ENCODE peak calls at places on chromosome 6, in nine cellular contexts. N, E, L, Y, G, A, F, O and K are unnamed samples.

GRCh38 chr6:142933701-142934100 is 11.3 kb downstream of the HIVEP2 start:
- DNase-seq in N (no peak), E (no peak), L (no peak), Y (no peak), G (no peak), A (no peak), F (no peak), O (no peak), K (no peak)

GRCh38 chr6:102525336-102525735 is 1131.8 kb downstream of the GRIK2 start:
- DNase-seq in N (no peak), E (no peak), L (no peak), Y (no peak), G (no peak), A (no peak), F (no peak), O (no peak), K (no peak)

GRCh38 chr6:40569162-40569920 is 17.8 kb downstream of the LRFN2 start:
- DNase-seq in N (no peak), E (peak), L (no peak), Y (no peak), G (no peak), A (no peak), F (no peak), O (no peak), K (no peak)

GRCh38 chr6:14521141-14521540 is 403.6 kb downstream of the CD83 start:
- DNase-seq in N (no peak), E (no peak), L (no peak), Y (no peak), G (no peak), A (no peak), F (no peak), O (no peak), K (no peak)

GRCh38 chr6:160132776-160133338 is 11.2 kb downstream of the SLC22A1 start:
- DNase-seq in N (no peak), E (no peak), L (no peak), Y (peak), G (peak), A (peak), F (no peak), O (no peak), K (peak)

GRCh38 chr6:10556496-10557391 is 35.6 kb downstream of the GCNT2 start:
- DNase-seq in N (no peak), E (no peak), L (no peak), Y (peak), G (no peak), A (peak), F (no peak), O (no peak), K (no peak)

GRCh38 chr6:154805288-154805911 is 72.2 kb downstream of the SCAF8 start:
- DNase-seq in N (no peak), E (no peak), L (no peak), Y (no peak), G (peak), A (no peak), F (peak), O (peak), K (peak)

GRCh38 chr6:70180904-70181599 is 121.8 kb downstream of the COL9A1 start:
- DNase-seq in N (no peak), E (no peak), L (no peak), Y (no peak), G (no peak), A (no peak), F (no peak), O (no peak), K (no peak)

GRCh38 chr6:26556263-26557070 is 18.3 kb downstream of the HMGN4 start:
- DNase-seq in N (no peak), E (no peak), L (peak), Y (no peak), G (peak), A (peak), F (peak), O (peak), K (peak)

DNA sequence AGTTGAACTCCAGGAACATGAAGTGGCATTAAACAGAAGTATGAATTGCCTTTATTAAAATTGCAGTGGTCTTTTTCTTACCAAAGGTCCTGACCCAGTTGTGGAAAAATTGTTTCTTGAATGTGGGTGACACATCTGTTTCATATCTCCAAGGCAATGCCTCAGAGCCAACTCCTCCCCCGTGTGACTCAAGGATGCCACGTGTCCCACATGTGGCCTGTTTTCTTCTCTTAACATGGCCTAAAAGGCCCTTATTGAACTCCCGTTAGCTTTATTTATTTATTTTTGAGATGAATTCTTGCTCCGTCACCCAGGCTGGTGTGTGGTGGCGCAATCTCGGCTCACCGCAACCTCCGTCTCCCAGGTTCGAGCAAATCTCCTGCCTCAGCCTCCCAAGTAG is 128.4 kb upstream of the ESR1 start:
- DNase-seq in N (no peak), E (no peak), L (peak), Y (no peak), G (peak), A (no peak), F (no peak), O (no peak), K (peak)
- H3K4me3 ChIP-seq in N (no peak), E (no peak), L (no peak), Y (no peak), G (no peak), A (no peak), F (no peak), O (no peak), K (no peak)

DNA sequence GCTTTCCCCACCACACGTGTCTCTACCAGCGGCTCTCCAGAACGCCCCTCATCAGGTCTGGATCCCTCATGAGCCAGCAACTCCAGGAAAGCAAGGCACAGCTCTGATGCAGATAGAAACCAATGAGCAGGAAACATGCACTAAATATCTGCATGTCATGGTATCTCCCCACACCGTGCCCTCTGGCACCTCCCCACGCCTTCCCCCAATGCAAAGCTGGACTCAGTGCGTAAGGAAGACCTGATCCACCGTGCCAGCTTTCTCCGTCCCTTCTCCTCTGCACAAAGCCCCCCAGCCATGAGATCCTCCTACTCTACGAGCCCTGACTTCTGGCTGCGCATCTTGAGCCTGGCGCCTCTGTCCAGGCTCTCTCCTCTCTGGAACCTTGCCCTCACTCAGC is 9.4 kb downstream of the PDE10A start:
- DNase-seq in N (no peak), E (no peak), L (no peak), Y (no peak), G (no peak), A (no peak), F (no peak), O (no peak), K (no peak)
- H3K4me3 ChIP-seq in N (no peak), E (no peak), L (no peak), Y (no peak), G (no peak), A (no peak), F (no peak), O (no peak), K (no peak)

DNA sequence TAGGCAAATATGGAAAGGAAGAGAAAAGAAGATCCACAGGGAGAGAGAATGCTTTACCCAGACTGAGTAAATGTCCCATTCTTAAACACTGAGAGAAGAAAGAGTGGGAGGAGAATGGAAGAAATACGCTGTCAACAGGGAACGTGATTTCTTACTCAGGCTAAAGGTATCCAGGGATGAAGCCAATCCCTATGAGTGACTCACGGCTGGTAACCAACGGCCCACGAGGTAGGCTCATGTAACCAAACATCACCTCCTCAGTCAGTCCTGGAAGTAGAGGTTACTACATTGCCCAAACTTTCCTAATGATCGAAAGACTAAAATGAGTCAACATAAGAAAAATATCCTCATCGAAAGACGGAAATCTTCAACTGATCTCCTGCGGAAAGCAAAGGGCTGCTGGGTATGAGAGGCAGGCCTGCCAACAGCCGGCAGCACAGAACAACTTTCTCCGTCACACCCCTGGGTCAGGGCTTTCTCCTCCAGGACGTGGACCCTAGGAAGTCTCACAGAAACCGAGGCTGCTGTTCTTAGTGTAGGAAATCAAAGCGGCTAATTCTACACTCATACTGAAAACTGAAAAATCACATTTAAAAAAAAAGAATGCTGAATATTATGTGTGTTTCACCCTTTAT is 292.6 kb downstream of the GMDS start:
- DNase-seq in N (no peak), E (no peak), L (no peak), Y (no peak), G (peak), A (no peak), F (no peak), O (peak), K (peak)
- H3K4me3 ChIP-seq in N (no peak), E (no peak), L (no peak), Y (no peak), G (no peak), A (no peak), F (no peak), O (no peak), K (no peak)

GRCh38 chr6:147506704-147507114 is 1.8 kb upstream of the SAMD5 start:
- DNase-seq in N (peak), E (peak), L (peak), Y (peak), G (no peak), A (peak), F (peak), O (no peak), K (peak)

GRCh38 chr6:147507162-147508072 is 1.1 kb upstream of the SAMD5 start:
- DNase-seq in N (peak), E (peak), L (no peak), Y (no peak), G (no peak), A (peak), F (no peak), O (no peak), K (peak)

GRCh38 chr6:147508871-147509608 is 550 bp downstream of the SAMD5 start:
- DNase-seq in N (peak), E (peak), L (no peak), Y (no peak), G (no peak), A (peak), F (no peak), O (no peak), K (no peak)

GRCh38 chr6:147509900-147510299 is 1.4 kb downstream of the SAMD5 start:
- DNase-seq in N (peak), E (no peak), L (no peak), Y (no peak), G (no peak), A (no peak), F (peak), O (no peak), K (no peak)

GRCh38 chr6:147508073-147508870 is at the start of gene SAMD5:
- DNase-seq in N (peak), E (peak), L (peak), Y (peak), G (peak), A (peak), F (peak), O (peak), K (peak)
- H3K4me3 ChIP-seq in N (peak), E (peak), L (peak), Y (peak), G (peak), A (peak), F (peak), O (peak), K (peak)

GRCh38 chr6:156691018-156691417 is 86.2 kb upstream of the ARID1B start:
- DNase-seq in N (no peak), E (no peak), L (no peak), Y (no peak), G (no peak), A (no peak), F (no peak), O (no peak), K (no peak)
- H3K4me3 ChIP-seq in N (no peak), E (no peak), L (no peak), Y (no peak), G (no peak), A (no peak), F (no peak), O (no peak), K (no peak)

GRCh38 chr6:99868074-99868702 is 125.8 kb downstream of the MCHR2 start:
- DNase-seq in N (peak), E (peak), L (peak), Y (peak), G (peak), A (peak), F (peak), O (peak), K (peak)
- H3K4me3 ChIP-seq in N (no peak), E (peak), L (no peak), Y (no peak), G (no peak), A (no peak), F (no peak), O (no peak), K (peak)

GRCh38 chr6:107656883-107657282 is 167.0 kb downstream of the SOBP start:
- DNase-seq in N (no peak), E (no peak), L (no peak), Y (no peak), G (no peak), A (no peak), F (no peak), O (no peak), K (no peak)

GRCh38 chr6:107656381-107656780 is 166.5 kb downstream of the SOBP start:
- DNase-seq in N (no peak), E (no peak), L (no peak), Y (no peak), G (no peak), A (no peak), F (no peak), O (no peak), K (no peak)

GRCh38 chr6:107657755-107658461 is 166.2 kb downstream of the SCML4 start:
- DNase-seq in N (peak), E (no peak), L (no peak), Y (peak), G (no peak), A (peak), F (no peak), O (peak), K (no peak)

GRCh38 chr6:107658920-107659879 is 164.9 kb downstream of the SCML4 start:
- DNase-seq in N (no peak), E (no peak), L (no peak), Y (no peak), G (no peak), A (no peak), F (peak), O (no peak), K (no peak)

DNA sequence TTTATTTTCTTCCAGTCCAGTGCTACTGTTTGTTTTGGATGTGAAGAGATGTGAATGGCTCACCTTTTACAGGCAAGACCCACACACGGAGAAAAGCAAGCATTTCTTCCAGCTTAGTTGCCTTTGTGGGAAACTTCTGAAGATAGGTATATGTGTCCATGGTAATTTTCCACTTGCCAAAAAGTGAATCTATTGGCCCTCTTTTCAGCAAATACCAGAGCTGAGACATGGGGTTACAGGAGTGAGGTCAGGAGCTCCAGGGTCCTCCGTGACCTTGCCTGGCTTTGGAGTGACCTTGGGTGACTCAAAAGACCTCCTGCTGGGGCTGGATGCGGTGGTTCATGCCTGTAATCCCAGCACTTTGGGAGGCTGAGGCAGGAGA is 166.7 kb downstream of the SCML4 start:
- DNase-seq in N (no peak), E (no peak), L (no peak), Y (no peak), G (no peak), A (no peak), F (no peak), O (no peak), K (no peak)
- H3K4me3 ChIP-seq in N (no peak), E (no peak), L (no peak), Y (no peak), G (no peak), A (no peak), F (no peak), O (peak), K (no peak)

DNA sequence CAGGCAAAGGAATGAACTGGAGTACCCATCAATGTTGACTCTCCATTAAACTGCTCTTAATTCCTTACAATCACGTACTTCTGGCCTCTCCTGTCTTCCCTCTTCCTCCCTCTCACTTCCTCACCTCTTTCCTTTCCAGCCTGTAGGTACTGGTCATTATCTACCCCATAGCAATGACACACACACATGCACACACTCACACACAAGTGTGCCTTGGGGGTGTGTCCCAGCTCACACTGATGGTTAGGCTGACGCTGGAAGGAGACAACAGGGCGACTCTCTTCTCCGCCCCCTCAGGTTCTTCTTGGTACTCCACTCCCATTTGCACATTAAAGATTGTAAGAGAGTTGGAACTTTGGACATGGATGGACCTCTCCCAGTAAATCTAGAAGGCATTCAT is 14.0 kb upstream of the SERPINB9 start:
- DNase-seq in N (no peak), E (no peak), L (no peak), Y (no peak), G (no peak), A (peak), F (no peak), O (no peak), K (no peak)
- H3K4me3 ChIP-seq in N (no peak), E (no peak), L (no peak), Y (no peak), G (no peak), A (no peak), F (no peak), O (no peak), K (no peak)